ENCODE peak calls at places on chromosomes 6 and 20, in four cellular contexts. O, N, L and C are unnamed samples.

GRCh38 chr6:108755257-108756240 is 92.7 kb upstream of the ARMC2 start:
- DNase-seq in O (no peak), N (no peak), L (no peak), C (no peak)

GRCh38 chr6:6875818-6876470 is 231.8 kb upstream of the RREB1 start:
- DNase-seq in O (no peak), N (peak), L (peak), C (peak)

GRCh38 chr6:37965964-37966676 is 146.6 kb downstream of the ZFAND3 start:
- DNase-seq in O (no peak), N (no peak), L (peak), C (peak)

GRCh38 chr6:129695373-129696027 is 14.5 kb downstream of the ARHGAP18 start:
- DNase-seq in O (no peak), N (no peak), L (no peak), C (no peak)

GRCh38 chr6:153032255-153032882 is 29.9 kb upstream of the MTRF1L start:
- DNase-seq in O (peak), N (peak), L (peak), C (peak)

GRCh38 chr6:148945311-148946021 is 198.6 kb downstream of the UST start:
- DNase-seq in O (no peak), N (no peak), L (no peak), C (no peak)

GRCh38 chr6:124055986-124056385 is 252.3 kb downstream of the NKAIN2 start:
- DNase-seq in O (no peak), N (no peak), L (no peak), C (no peak)

GRCh38 chr6:161273356-161273751 is 507 bp downstream of the AGPAT4 start:
- DNase-seq in O (no peak), N (peak), L (peak), C (peak)

GRCh38 chr6:121522265-121522664 is 86.8 kb downstream of the GJA1 start:
- DNase-seq in O (no peak), N (no peak), L (peak), C (peak)

GRCh38 chr6:20856681-20857288 is 322.5 kb downstream of the CDKAL1 start:
- DNase-seq in O (no peak), N (no peak), L (no peak), C (no peak)

GRCh38 chr6:31752739-31753319 is 9.6 kb upstream of the SAPCD1 start:
- DNase-seq in O (no peak), N (no peak), L (peak), C (peak)

GRCh38 chr20:14223806-14224205 is 113.6 kb downstream of the FLRT3 start:
- DNase-seq in O (no peak), N (no peak), L (peak), C (no peak)

GRCh38 chr6:45697605-45698004 is 318.1 kb downstream of the CLIC5 start:
- DNase-seq in O (no peak), N (peak), L (peak), C (peak)

GRCh38 chr6:97524846-97525245 is 241.8 kb upstream of the MMS22L start:
- DNase-seq in O (peak), N (no peak), L (peak), C (peak)

GRCh38 chr6:56370591-56371198 is 123.3 kb upstream of the COL21A1 start:
- DNase-seq in O (no peak), N (no peak), L (peak), C (peak)

GRCh38 chr20:3677733-3678132 is 4.1 kb downstream of the ADAM33 start:
- DNase-seq in O (no peak), N (no peak), L (no peak), C (no peak)

GRCh38 chr20:41456341-41456740 is 89.7 kb upstream of the EMILIN3 start:
- DNase-seq in O (no peak), N (no peak), L (no peak), C (no peak)

GRCh38 chr6:33908025-33908424 is 104.2 kb upstream of the MLN start:
- DNase-seq in O (no peak), N (no peak), L (no peak), C (no peak)

GRCh38 chr6:7424967-7425807 is 35.6 kb downstream of the RIOK1 start:
- DNase-seq in O (peak), N (peak), L (peak), C (peak)

GRCh38 chr6:159983641-159984080 is 14.8 kb downstream of the IGF2R start:
- DNase-seq in O (no peak), N (no peak), L (no peak), C (no peak)

GRCh38 chr6:32668226-32668747 is 1.8 kb upstream of the HLA-DQB1 start:
- DNase-seq in O (peak), N (peak), L (peak), C (peak)

GRCh38 chr6:125764105-125764671 is 14.8 kb downstream of the HEY2 start:
- DNase-seq in O (no peak), N (no peak), L (no peak), C (no peak)

DNA sequence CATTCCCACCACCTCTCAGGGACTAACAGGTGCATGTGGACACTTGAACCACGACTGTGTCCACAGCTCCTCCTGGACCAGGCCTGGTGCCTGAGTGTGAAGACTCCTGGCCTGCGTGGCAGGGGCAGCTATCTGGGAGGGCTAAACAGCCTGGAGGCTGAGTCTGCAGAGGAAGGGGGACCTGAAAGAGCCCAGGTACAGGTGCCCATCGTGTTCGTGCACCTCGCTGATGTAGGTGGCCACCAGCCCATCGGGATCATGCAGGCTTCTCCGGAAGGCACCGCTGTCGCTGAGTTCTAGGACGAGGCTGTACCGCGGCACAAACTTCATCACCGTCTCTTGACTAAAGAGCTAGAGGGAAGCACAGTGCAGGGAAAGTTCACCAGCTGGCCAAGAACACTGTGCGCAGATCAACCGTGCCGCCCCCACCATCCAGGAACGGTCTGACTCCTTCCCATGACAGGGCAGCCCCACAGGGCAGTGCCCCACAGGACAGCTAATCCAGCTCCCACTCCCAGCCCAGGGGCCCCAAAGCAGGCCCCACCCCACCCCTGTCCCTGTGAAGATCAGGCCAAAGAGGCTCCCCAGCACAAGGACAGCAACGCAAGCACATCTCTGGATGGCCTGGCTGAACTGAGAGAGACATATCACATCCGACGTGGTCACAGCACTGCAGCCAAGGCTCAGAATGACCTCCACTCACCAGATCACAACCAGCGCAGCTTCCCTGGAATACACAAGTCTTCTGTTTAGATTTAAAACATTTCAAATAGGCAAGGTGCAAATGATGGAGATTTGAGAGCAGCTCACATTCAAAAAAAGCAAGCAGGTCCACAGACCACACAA is 14.8 kb downstream of the CST7 start:
- DNase-seq in O (no peak), N (no peak), L (no peak), C (no peak)
- H3K27ac ChIP-seq in O (no peak), N (no peak), L (no peak), C (no peak)

GRCh38 chr6:41682966-41683459 is 44.7 kb downstream of the MDFI start:
- DNase-seq in O (peak), N (no peak), L (no peak), C (no peak)
- H3K27ac ChIP-seq in O (no peak), N (no peak), L (no peak), C (peak)

DNA sequence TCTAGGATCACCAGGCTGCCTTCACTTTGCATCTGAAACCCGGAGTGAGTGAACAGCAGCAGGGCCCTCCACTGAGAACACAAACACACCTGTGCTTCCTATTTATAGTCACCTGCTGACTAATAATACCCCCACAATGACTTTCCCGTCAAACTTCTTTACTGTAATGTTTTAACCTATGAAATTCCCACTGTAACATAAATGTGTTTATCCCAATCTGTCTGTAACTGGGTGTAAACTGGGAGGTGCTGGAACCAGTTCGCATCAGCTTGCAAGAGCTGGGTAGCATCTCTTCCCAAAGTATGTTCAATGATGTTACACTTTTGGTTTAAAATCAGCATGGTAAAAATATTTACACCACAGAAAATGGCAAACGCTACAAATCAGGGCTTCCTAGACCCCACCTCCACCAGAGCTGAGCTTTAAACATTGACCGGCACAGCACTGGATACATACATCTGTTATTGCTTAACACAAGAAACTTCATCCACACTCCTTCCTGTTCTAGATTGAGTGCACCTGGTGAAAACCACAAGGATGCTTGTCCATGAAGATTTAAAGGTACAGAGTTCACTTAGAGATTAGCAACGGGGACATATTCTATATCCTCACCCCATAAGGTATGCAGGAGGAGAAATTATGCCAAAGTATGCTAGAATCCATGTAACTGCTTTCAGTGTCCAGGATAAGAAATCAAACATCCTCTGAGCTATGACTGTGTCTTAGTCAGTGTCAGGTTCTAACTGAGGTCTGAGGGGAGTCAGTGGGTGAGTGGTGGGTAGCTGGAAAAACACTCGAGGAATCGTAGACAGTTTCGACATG is 79.0 kb downstream of the ALDH8A1 start:
- DNase-seq in O (no peak), N (no peak), L (no peak), C (no peak)
- H3K27ac ChIP-seq in O (no peak), N (no peak), L (no peak), C (peak)

GRCh38 chr6:5752282-5752681 is 254.4 kb downstream of the NRN1 start:
- DNase-seq in O (peak), N (no peak), L (peak), C (no peak)
- H3K27ac ChIP-seq in O (no peak), N (no peak), L (no peak), C (no peak)

DNA sequence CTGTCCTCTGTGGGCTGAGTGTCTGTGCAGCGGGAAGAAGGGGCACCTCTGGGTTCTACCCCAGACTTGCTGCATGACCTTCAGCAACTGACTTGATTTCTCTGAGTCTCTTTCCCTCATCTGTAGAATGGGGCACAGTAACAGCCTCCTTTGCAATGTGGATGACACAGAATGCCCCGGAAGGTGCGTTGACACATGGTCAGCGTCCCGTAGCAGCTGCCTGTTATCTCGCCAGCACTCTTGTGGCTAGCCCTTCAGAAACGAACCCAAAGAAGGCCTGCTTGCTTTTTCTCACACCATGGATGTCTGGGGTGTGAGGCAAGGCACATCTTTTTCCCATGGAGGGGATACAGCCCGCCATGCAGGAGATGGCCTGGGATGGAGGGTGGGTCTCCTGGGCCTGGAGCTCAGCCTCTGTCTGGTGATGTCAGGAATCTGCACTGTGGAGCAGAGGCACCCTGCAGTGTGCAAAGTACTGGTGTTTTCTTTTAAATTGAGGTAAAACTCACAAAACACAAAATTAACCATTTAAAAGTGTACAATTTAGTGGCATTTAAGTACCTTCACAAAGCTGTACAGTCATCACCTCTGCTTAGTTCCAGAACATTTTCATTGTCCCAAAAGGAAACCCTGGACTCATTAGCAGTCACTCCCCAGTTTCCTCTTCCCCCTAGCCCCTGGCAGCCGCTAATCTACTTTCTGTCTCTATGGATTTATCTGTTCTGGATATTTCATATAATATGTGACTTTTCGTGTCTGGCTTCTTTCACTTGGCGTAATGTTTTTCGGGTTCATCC is 59.8 kb upstream of the FAM83D start:
- DNase-seq in O (no peak), N (no peak), L (no peak), C (no peak)
- H3K27ac ChIP-seq in O (no peak), N (no peak), L (no peak), C (no peak)

GRCh38 chr20:44074252-44075151 is 112.5 kb downstream of the JPH2 start:
- DNase-seq in O (no peak), N (no peak), L (peak), C (no peak)
- H3K27ac ChIP-seq in O (no peak), N (no peak), L (peak), C (no peak)